ENCODE peak calls at places on chromosomes 6 and 20, in nine cellular contexts. L, R, I, Y, V, B, Z, C and T are unnamed samples.

GRCh38 chr6:47007657-47008396 is 34.3 kb downstream of the ADGRF1 start:
- DNase-seq in L (no peak), R (no peak), I (peak), Y (no peak), V (no peak), B (no peak), Z (no peak), C (no peak), T (no peak)

GRCh38 chr6:121161881-121162280 is 172.4 kb downstream of the TBC1D32 start:
- DNase-seq in L (no peak), R (no peak), I (no peak), Y (no peak), V (no peak), B (no peak), Z (no peak), C (no peak), T (no peak)

GRCh38 chr20:50360218-50360672 is 149.9 kb upstream of the PTPN1 start:
- DNase-seq in L (no peak), R (no peak), I (no peak), Y (no peak), V (no peak), B (no peak), Z (no peak), C (peak), T (no peak)

GRCh38 chr20:58722877-58723627 is 30.5 kb downstream of the NPEPL1 start:
- DNase-seq in L (no peak), R (no peak), I (no peak), Y (no peak), V (no peak), B (no peak), Z (no peak), C (no peak), T (no peak)

GRCh38 chr20:8132632-8133587 is 844 bp downstream of the PLCB1 start:
- DNase-seq in L (peak), R (peak), I (peak), Y (peak), V (peak), B (peak), Z (no peak), C (no peak), T (peak)

GRCh38 chr6:158911746-158912158 is 88.2 kb downstream of the RSPH3 start:
- DNase-seq in L (no peak), R (peak), I (no peak), Y (no peak), V (no peak), B (peak), Z (no peak), C (no peak), T (no peak)

GRCh38 chr20:52975024-52975732 is 3.0 kb downstream of the TSHZ2 start:
- DNase-seq in L (no peak), R (no peak), I (peak), Y (peak), V (no peak), B (no peak), Z (no peak), C (no peak), T (no peak)

GRCh38 chr6:142373268-142374089 is 71.7 kb downstream of the ADGRG6 start:
- DNase-seq in L (no peak), R (no peak), I (no peak), Y (no peak), V (no peak), B (no peak), Z (no peak), C (no peak), T (no peak)

GRCh38 chr20:36153204-36153603 is 1.3 kb upstream of the EPB41L1 start:
- DNase-seq in L (no peak), R (no peak), I (no peak), Y (no peak), V (no peak), B (no peak), Z (no peak), C (no peak), T (no peak)

GRCh38 chr6:64230530-64230929 is 594.9 kb downstream of the PHF3 start:
- DNase-seq in L (no peak), R (no peak), I (no peak), Y (no peak), V (no peak), B (no peak), Z (no peak), C (no peak), T (no peak)

GRCh38 chr6:68730291-68731054 is 95.4 kb downstream of the ADGRB3 start:
- DNase-seq in L (no peak), R (no peak), I (no peak), Y (no peak), V (no peak), B (no peak), Z (no peak), C (no peak), T (no peak)

GRCh38 chr6:45031601-45032000 is 296.5 kb upstream of the RUNX2 start:
- DNase-seq in L (no peak), R (no peak), I (no peak), Y (no peak), V (no peak), B (no peak), Z (no peak), C (no peak), T (no peak)

GRCh38 chr6:47648031-47648430 is 50.3 kb upstream of the ADGRF4 start:
- DNase-seq in L (no peak), R (no peak), I (no peak), Y (no peak), V (no peak), B (no peak), Z (no peak), C (no peak), T (no peak)

GRCh38 chr6:144266091-144266649 is 19.0 kb upstream of the UTRN start:
- DNase-seq in L (peak), R (no peak), I (peak), Y (peak), V (peak), B (no peak), Z (no peak), C (peak), T (peak)

GRCh38 chr6:35192301-35192860 is 21.4 kb upstream of the SCUBE3 start:
- DNase-seq in L (no peak), R (no peak), I (no peak), Y (no peak), V (no peak), B (no peak), Z (no peak), C (no peak), T (no peak)

GRCh38 chr20:51400051-51400926 is 142.2 kb downstream of the NFATC2 start:
- DNase-seq in L (no peak), R (peak), I (no peak), Y (no peak), V (no peak), B (peak), Z (peak), C (no peak), T (no peak)

GRCh38 chr6:17703256-17703694 is 3.5 kb downstream of the NUP153 start:
- DNase-seq in L (peak), R (peak), I (peak), Y (peak), V (peak), B (peak), Z (no peak), C (peak), T (no peak)

GRCh38 chr6:163412345-163412744 is 2.2 kb upstream of the QKI start:
- DNase-seq in L (no peak), R (no peak), I (no peak), Y (no peak), V (no peak), B (no peak), Z (no peak), C (no peak), T (no peak)

GRCh38 chr6:118913161-118913560 is 19.2 kb downstream of the ASF1A start:
- DNase-seq in L (no peak), R (no peak), I (no peak), Y (no peak), V (no peak), B (no peak), Z (no peak), C (no peak), T (no peak)

GRCh38 chr20:57662028-57662312 is 41.7 kb upstream of the ZBP1 start:
- DNase-seq in L (no peak), R (no peak), I (no peak), Y (no peak), V (no peak), B (no peak), Z (no peak), C (no peak), T (no peak)

GRCh38 chr20:18638768-18639167 is 50.9 kb downstream of the DTD1 start:
- DNase-seq in L (no peak), R (no peak), I (peak), Y (no peak), V (no peak), B (no peak), Z (no peak), C (no peak), T (no peak)

GRCh38 chr6:129889580-129889979 is 28.5 kb upstream of the TMEM244 start:
- DNase-seq in L (no peak), R (no peak), I (peak), Y (peak), V (no peak), B (peak), Z (no peak), C (peak), T (no peak)

GRCh38 chr20:57094991-57095390 is 171.4 kb downstream of the BMP7 start:
- DNase-seq in L (no peak), R (no peak), I (no peak), Y (no peak), V (no peak), B (no peak), Z (no peak), C (no peak), T (no peak)

GRCh38 chr20:25160457-25160856 is 35.1 kb upstream of the ENTPD6 start:
- DNase-seq in L (no peak), R (no peak), I (no peak), Y (no peak), V (no peak), B (no peak), Z (no peak), C (no peak), T (no peak)

GRCh38 chr6:7528565-7528964 is 12.9 kb upstream of the DSP start:
- DNase-seq in L (no peak), R (no peak), I (peak), Y (peak), V (no peak), B (no peak), Z (no peak), C (peak), T (no peak)

GRCh38 chr6:130749402-130749801 is 77.8 kb upstream of the SMLR1 start:
- DNase-seq in L (no peak), R (no peak), I (no peak), Y (no peak), V (no peak), B (no peak), Z (no peak), C (no peak), T (no peak)

GRCh38 chr6:96522469-96523009 is 933 bp downstream of the UFL1 start:
- DNase-seq in L (no peak), R (no peak), I (peak), Y (peak), V (no peak), B (peak), Z (no peak), C (no peak), T (no peak)

GRCh38 chr6:125598422-125598821 is 151.0 kb upstream of the HEY2 start:
- DNase-seq in L (peak), R (no peak), I (peak), Y (peak), V (peak), B (no peak), Z (no peak), C (peak), T (no peak)

GRCh38 chr6:42316390-42316970 is 98.8 kb upstream of the MRPS10 start:
- DNase-seq in L (no peak), R (peak), I (peak), Y (peak), V (peak), B (no peak), Z (no peak), C (no peak), T (no peak)

GRCh38 chr20:47696856-47697255 is 88.4 kb downstream of the SULF2 start:
- DNase-seq in L (no peak), R (no peak), I (no peak), Y (no peak), V (no peak), B (no peak), Z (no peak), C (no peak), T (no peak)

GRCh38 chr20:45810191-45810590 is 2.3 kb upstream of the UBE2C start:
- DNase-seq in L (no peak), R (no peak), I (no peak), Y (no peak), V (no peak), B (no peak), Z (no peak), C (no peak), T (no peak)

GRCh38 chr6:105459049-105459448 is 56.2 kb upstream of the PREP start:
- DNase-seq in L (no peak), R (no peak), I (peak), Y (peak), V (no peak), B (peak), Z (peak), C (no peak), T (no peak)

GRCh38 chr6:138805431-138805830 is 9.5 kb downstream of the ECT2L start:
- DNase-seq in L (peak), R (no peak), I (peak), Y (peak), V (no peak), B (no peak), Z (no peak), C (no peak), T (no peak)

GRCh38 chr20:50278684-50279531 is 88.3 kb downstream of the CEBPB start:
- DNase-seq in L (peak), R (no peak), I (no peak), Y (peak), V (peak), B (no peak), Z (no peak), C (peak), T (peak)

GRCh38 chr6:16721977-16722376 is 39.3 kb downstream of the ATXN1 start:
- DNase-seq in L (no peak), R (no peak), I (peak), Y (no peak), V (no peak), B (no peak), Z (no peak), C (peak), T (no peak)

GRCh38 chr6:134182528-134182927 is 130.1 kb upstream of the SLC2A12 start:
- DNase-seq in L (no peak), R (no peak), I (no peak), Y (no peak), V (no peak), B (no peak), Z (no peak), C (no peak), T (no peak)

GRCh38 chr6:36874016-36874442 is 574 bp downstream of the PPIL1 start:
- DNase-seq in L (no peak), R (no peak), I (peak), Y (peak), V (no peak), B (peak), Z (no peak), C (peak), T (peak)

GRCh38 chr6:164807125-164807524 is 502.3 kb downstream of the C6orf118 start:
- DNase-seq in L (no peak), R (no peak), I (no peak), Y (no peak), V (no peak), B (no peak), Z (no peak), C (no peak), T (no peak)

DNA sequence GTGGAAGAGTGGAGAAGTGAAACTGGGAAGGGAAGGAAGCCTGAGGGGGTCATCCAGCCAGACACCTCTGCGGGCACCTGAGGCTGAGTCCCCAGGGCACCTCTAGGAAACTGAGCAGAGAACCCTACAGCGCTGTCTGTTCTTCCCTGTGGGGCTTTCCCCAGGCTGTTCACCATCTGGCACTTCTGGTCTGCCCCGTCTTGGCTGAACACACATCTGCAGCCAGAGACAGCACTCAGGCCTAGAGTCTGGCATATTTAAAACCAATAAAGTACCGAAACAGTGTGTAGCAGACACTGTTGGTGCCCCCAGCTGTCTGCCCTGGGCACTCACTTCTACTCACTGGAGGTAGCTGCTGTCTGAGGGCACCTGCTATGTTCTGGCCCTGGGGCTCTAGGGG is 9.4 kb upstream of the ARFGEF2 start:
- DNase-seq in L (no peak), R (peak), I (no peak), Y (no peak), V (no peak), B (no peak), Z (peak), C (no peak), T (no peak)
- TF ChIP-seq CTCF in L (no peak), R (no peak), I (no peak), Y (no peak), V (no peak), B (no peak), Z (no peak), C (no peak), T (no peak)

GRCh38 chr6:98054453-98054852 is 771.4 kb upstream of the MMS22L start:
- DNase-seq in L (no peak), R (no peak), I (peak), Y (no peak), V (no peak), B (no peak), Z (no peak), C (no peak), T (no peak)
- TF ChIP-seq CTCF in L (no peak), R (no peak), I (no peak), Y (no peak), V (no peak), B (no peak), Z (no peak), C (no peak), T (no peak)

GRCh38 chr20:64222851-64223525 is 32.6 kb upstream of the PCMTD2 start:
- DNase-seq in L (no peak), R (no peak), I (peak), Y (no peak), V (no peak), B (no peak), Z (no peak), C (no peak), T (peak)

GRCh38 chr20:64225166-64225595 is 30.4 kb upstream of the PCMTD2 start:
- DNase-seq in L (no peak), R (no peak), I (no peak), Y (no peak), V (no peak), B (no peak), Z (no peak), C (no peak), T (peak)

GRCh38 chr20:64223526-64224067 is 32.0 kb upstream of the PCMTD2 start:
- DNase-seq in L (peak), R (no peak), I (peak), Y (peak), V (no peak), B (no peak), Z (no peak), C (no peak), T (no peak)

GRCh38 chr20:64225828-64226598 is 29.5 kb upstream of the PCMTD2 start:
- DNase-seq in L (no peak), R (no peak), I (no peak), Y (no peak), V (no peak), B (no peak), Z (no peak), C (no peak), T (peak)

DNA sequence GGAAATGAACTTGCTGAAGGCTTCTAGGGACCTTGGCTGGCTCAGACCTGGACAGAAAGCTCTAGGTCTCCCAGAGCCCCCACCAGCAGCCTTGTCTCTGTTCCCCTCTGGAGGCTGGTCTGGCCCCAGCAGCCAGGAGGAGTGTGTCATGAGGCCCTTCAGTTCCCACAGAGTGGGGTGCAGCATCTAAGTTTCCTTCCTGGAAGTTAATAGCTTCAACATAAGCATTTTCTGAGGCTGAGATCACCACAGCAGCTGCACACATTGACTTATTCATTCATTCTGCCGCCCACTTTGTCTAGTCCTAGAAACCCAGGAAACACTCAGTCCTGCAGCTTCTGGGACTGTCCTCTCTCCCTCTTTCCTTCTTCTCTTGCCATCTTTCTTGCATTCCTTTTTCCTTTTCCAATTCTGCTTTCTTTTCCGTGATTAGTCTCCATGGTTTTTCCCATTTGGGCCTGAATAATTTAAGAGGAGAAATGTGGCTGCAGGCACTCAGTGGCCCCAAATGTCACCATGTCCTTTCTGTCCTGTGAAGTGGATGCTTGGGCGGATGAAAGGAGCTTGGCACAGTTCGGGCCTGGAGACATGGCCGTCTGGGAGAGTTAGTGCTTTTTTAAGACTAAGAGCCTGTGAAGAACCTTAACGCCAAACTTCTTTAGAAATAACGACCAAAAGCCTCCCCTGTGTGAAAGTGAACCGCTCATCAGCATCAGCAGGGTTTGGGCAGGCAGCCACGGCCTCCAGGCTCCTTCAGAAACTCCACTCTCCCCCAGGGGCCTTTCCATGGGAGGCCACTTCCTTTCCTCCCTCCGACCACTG is 31.0 kb upstream of the PCMTD2 start:
- DNase-seq in L (peak), R (no peak), I (peak), Y (peak), V (no peak), B (peak), Z (no peak), C (peak), T (peak)
- TF ChIP-seq CTCF in L (no peak), R (no peak), I (peak), Y (no peak), V (no peak), B (no peak), Z (no peak), C (no peak), T (no peak)

GRCh38 chr6:149563203-149563927 is 2.8 kb upstream of the GINM1 start:
- DNase-seq in L (no peak), R (no peak), I (peak), Y (peak), V (no peak), B (no peak), Z (no peak), C (peak), T (no peak)

GRCh38 chr6:149559389-149559788 is 6.8 kb upstream of the GINM1 start:
- DNase-seq in L (no peak), R (no peak), I (no peak), Y (no peak), V (no peak), B (no peak), Z (no peak), C (no peak), T (no peak)

GRCh38 chr6:149558029-149558428 is 8.1 kb upstream of the GINM1 start:
- DNase-seq in L (no peak), R (no peak), I (no peak), Y (no peak), V (no peak), B (no peak), Z (no peak), C (no peak), T (no peak)

GRCh38 chr6:149563928-149564325 is 2.2 kb upstream of the GINM1 start:
- DNase-seq in L (no peak), R (no peak), I (no peak), Y (no peak), V (no peak), B (no peak), Z (no peak), C (no peak), T (no peak)

DNA sequence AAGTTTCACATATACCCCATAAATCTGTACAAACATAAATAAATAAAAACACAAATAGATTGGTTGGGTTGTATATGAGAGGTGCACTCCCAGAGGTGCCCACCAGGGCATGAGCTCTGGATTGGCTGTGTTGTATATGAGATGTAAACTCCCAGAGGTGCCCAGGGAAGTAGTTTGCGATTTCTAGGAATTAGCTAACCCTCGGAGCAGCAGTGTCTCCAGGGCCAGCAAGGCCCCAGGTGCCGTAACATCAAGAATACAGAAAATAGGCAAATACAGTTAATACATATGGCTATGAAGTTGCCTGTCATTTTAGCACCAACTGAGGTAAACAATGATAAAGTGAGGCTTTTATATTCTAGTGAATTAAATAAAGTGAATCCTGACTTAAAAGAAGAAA is 5.4 kb upstream of the GINM1 start:
- DNase-seq in L (no peak), R (peak), I (no peak), Y (no peak), V (no peak), B (peak), Z (no peak), C (no peak), T (no peak)
- TF ChIP-seq CTCF in L (peak), R (peak), I (peak), Y (peak), V (peak), B (peak), Z (peak), C (peak), T (peak)